ENCODE peak calls at places on chromosomes 11 and 22, in seven cellular contexts. I is bronchial epithelial cell; K is CD8-positive, alpha-beta T cell; H is heart right ventricle; L is CD4-positive, alpha-beta T cell; P is pancreas; Q is chondrocyte. T is an unnamed sample.

GRCh38 chr11:119423459-119424254 is 685 bp upstream of the THY1 start:
- DNase-seq in I (no peak), K (no peak), H (no peak), L (no peak), P (no peak), Q (no peak), T (no peak)

GRCh38 chr22:50074551-50075042 is 10.6 kb downstream of the MLC1 start:
- DNase-seq in I (no peak), K (no peak), H (no peak), L (no peak), P (peak), Q (no peak), T (no peak)

GRCh38 chr11:3616721-3617460 is 24.9 kb downstream of the ART5 start:
- DNase-seq in I (no peak), K (no peak), H (no peak), L (no peak), P (no peak), Q (peak), T (no peak)

GRCh38 chr11:3217751-3218482 is 696 bp downstream of the MRGPRG start:
- DNase-seq in I (no peak), K (no peak), H (no peak), L (no peak), P (peak), Q (peak), T (no peak)

GRCh38 chr11:1852885-1853284 is at the start of gene LSP1:
- DNase-seq in I (no peak), K (peak), H (no peak), L (peak), P (peak), Q (no peak), T (peak)

GRCh38 chr11:78202733-78203167 is 14.0 kb downstream of the USP35 start:
- DNase-seq in I (no peak), K (peak), H (no peak), L (peak), P (no peak), Q (no peak), T (no peak)

GRCh38 chr11:42967653-42968052 is 344.1 kb upstream of the API5 start:
- DNase-seq in I (no peak), K (no peak), H (no peak), L (no peak), P (no peak), Q (no peak), T (no peak)

GRCh38 chr22:25564320-25564978 is at the start of gene GRK3:
- DNase-seq in I (peak), K (peak), H (peak), L (peak), P (peak), Q (no peak), T (peak)

GRCh38 chr11:134578807-134579708 is 167.0 kb upstream of the B3GAT1 start:
- DNase-seq in I (no peak), K (no peak), H (no peak), L (no peak), P (no peak), Q (no peak), T (peak)

GRCh38 chr11:31818874-31819331 is 7.8 kb upstream of the PAX6 start:
- DNase-seq in I (no peak), K (no peak), H (no peak), L (no peak), P (no peak), Q (no peak), T (peak)

GRCh38 chr22:41848468-41848867 is 15.6 kb downstream of the SREBF2 start:
- DNase-seq in I (no peak), K (no peak), H (no peak), L (no peak), P (no peak), Q (no peak), T (no peak)
- TF ChIP-seq CTCF in I (peak), K (no peak), H (no peak), L (no peak), P (no peak), Q (no peak), T (no peak)

GRCh38 chr11:76672431-76673163 is 2.0 kb upstream of the LRRC32 start:
- DNase-seq in I (no peak), K (peak), H (no peak), L (peak), P (no peak), Q (no peak), T (peak)
- TF ChIP-seq CTCF in I (no peak), K (no peak), H (no peak), L (no peak), P (no peak), Q (no peak), T (no peak)

DNA sequence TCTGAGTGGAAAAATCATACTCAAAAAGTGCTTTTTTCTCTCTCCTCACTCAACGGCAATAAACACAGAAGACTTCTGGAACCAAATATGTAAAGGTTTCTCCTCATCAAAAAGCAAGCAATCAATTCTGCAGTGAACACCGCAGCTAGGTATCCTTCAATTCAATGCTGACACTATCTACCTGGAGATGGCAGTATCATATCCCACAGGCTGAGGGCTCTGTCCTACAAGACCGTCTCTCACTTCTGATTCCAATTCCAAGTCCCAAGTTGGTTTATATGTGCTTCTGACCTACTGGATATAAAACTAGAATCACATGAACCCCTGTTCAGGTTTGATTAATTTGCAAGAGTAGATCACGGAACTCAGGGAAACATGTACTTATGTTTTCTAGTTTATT is 59.7 kb upstream of the LUZP2 start:
- DNase-seq in I (no peak), K (no peak), H (no peak), L (no peak), P (no peak), Q (no peak), T (no peak)
- TF ChIP-seq CTCF in I (no peak), K (no peak), H (no peak), L (no peak), P (no peak), Q (peak), T (no peak)

GRCh38 chr11:58958500-58958899 is 19.2 kb downstream of the GLYATL1 start:
- DNase-seq in I (peak), K (peak), H (peak), L (peak), P (peak), Q (no peak), T (peak)
- TF ChIP-seq CTCF in I (peak), K (peak), H (peak), L (peak), P (peak), Q (peak), T (peak)

GRCh38 chr22:23238707-23239106 is 58.4 kb downstream of the BCR start:
- DNase-seq in I (no peak), K (no peak), H (no peak), L (no peak), P (no peak), Q (no peak), T (no peak)

GRCh38 chr22:23239429-23239828 is 59.1 kb downstream of the BCR start:
- DNase-seq in I (no peak), K (no peak), H (no peak), L (no peak), P (no peak), Q (no peak), T (no peak)

GRCh38 chr22:23241562-23242472 is 61.5 kb downstream of the BCR start:
- DNase-seq in I (no peak), K (no peak), H (no peak), L (no peak), P (no peak), Q (no peak), T (no peak)

GRCh38 chr22:23242473-23243001 is 62.2 kb downstream of the BCR start:
- DNase-seq in I (no peak), K (no peak), H (no peak), L (no peak), P (no peak), Q (no peak), T (no peak)

GRCh38 chr22:23240639-23241389 is 60.5 kb downstream of the BCR start:
- DNase-seq in I (peak), K (no peak), H (no peak), L (no peak), P (peak), Q (no peak), T (no peak)
- TF ChIP-seq CTCF in I (peak), K (no peak), H (peak), L (no peak), P (no peak), Q (peak), T (peak)

DNA sequence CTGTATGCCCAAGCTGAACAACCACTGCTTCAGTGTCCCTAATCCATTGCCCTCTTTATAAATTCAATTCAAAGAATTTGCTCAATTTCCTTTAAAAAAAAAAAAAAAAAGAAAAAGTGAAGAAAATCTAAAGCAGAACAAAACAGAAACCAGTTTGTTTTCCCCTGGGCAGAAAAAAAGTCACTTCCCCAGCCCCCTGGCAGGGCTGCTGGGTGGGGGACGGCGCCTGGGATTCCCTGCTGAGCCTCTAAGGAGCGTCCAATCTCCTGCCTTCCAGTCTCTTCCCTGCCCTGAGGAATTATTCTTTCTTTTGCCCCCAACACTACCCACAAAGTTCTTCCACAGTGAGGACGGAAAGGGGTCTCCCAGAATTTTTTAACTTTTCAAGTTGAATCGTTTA is 23.9 kb downstream of the DKK3 start:
- DNase-seq in I (no peak), K (no peak), H (no peak), L (no peak), P (no peak), Q (no peak), T (no peak)
- TF ChIP-seq CTCF in I (no peak), K (no peak), H (no peak), L (no peak), P (no peak), Q (no peak), T (no peak)

GRCh38 chr11:100629671-100630070 is 57.4 kb upstream of the ARHGAP42 start:
- DNase-seq in I (peak), K (no peak), H (no peak), L (no peak), P (no peak), Q (no peak), T (no peak)
- TF ChIP-seq CTCF in I (no peak), K (no peak), H (no peak), L (no peak), P (no peak), Q (no peak), T (no peak)